ENCODE peak calls at places on chromosome 7, in eight cellular contexts. O is hypothalamus; A is effector CD4-positive, alpha-beta T cell; B is NCI-H2081; R is KG1; I is ascending aorta; K is Panc1; E is stimulated activated CD8-positive, alpha-beta memory T cell treated with anti-CD3 and anti-CD28 coated beads, Interleukin-2, amount 100 ng/mL, for 1 hour. U is an unnamed sample.
A peak's percentile ranks its signal among the peaks of the same experiment; 100 is the strongest.

GRCh38 chr7:80533287-80533686 is 21.4 kb upstream of the GNAT3 start:
- DNase-seq in B (no peak), R (no peak), O (no peak), E (no peak), A (no peak), I (no peak), K (no peak), U (no peak)

GRCh38 chr7:1385086-1385808 is 74.0 kb downstream of the MICALL2 start:
- DNase-seq in E (no peak), B (no peak), K (no peak), I (no peak), R (no peak), O (no peak), A (no peak), U (no peak)

GRCh38 chr7:79971058-79971457 is 163.6 kb upstream of the GNAI1 start:
- DNase-seq in A (no peak), I (no peak), K (no peak), B (no peak), R (no peak), E (no peak), O (no peak), U (no peak)

GRCh38 chr7:157439149-157439548 is 102.3 kb downstream of the DNAJB6 start:
- DNase-seq in O (no peak), K (no peak), R (no peak), E (no peak), B (no peak), I (peak; percentile 41), A (no peak), U (no peak)

GRCh38 chr7:30159698-30160143 is 24.9 kb downstream of the MTURN start:
- DNase-seq in I (no peak), A (no peak), O (no peak), E (no peak), R (peak; percentile 42), B (no peak), K (no peak), U (no peak)

GRCh38 chr7:45885264-45885882 is 2.9 kb upstream of the IGFBP1 start:
- DNase-seq in I (no peak), O (no peak), B (no peak), E (no peak), K (peak; percentile 82), A (no peak), R (no peak), U (peak; percentile 77)

GRCh38 chr7:102425639-102426267 is 7.6 kb upstream of the ORAI2 start:
- DNase-seq in O (no peak), R (no peak), I (no peak), B (no peak), E (peak; percentile 60), A (peak; percentile 82), K (no peak), U (no peak)

GRCh38 chr7:101308245-101309085 is 13.1 kb downstream of the IFT22 start:
- DNase-seq in E (no peak), K (no peak), I (no peak), O (no peak), B (peak; percentile 14), R (no peak), A (no peak), U (no peak)

GRCh38 chr7:42082144-42082543 is 154.9 kb downstream of the GLI3 start:
- DNase-seq in K (no peak), B (no peak), R (no peak), A (no peak), O (no peak), I (no peak), E (no peak), U (no peak)

GRCh38 chr7:148782757-148783456 is 84.2 kb downstream of the CUL1 start:
- DNase-seq in A (no peak), R (no peak), I (no peak), O (no peak), K (no peak), E (no peak), B (no peak), U (no peak)

GRCh38 chr7:140635821-140636220 is 4.8 kb downstream of the DENND2A start:
- DNase-seq in I (no peak), K (no peak), R (no peak), A (no peak), O (no peak), E (no peak), B (no peak), U (no peak)

U was measured in T1000.